ENCODE peak calls at places on chromosomes 2 and 18, in ten cellular contexts. B, F, G, N, Z, W, X, D, Y and U are unnamed samples.

GRCh38 chr2:170524828-170525565 is 190.1 kb upstream of the SP5 start:
- DNase-seq in D (peak), Z (no peak), X (no peak), G (no peak), N (peak), Y (no peak), B (no peak), W (no peak), F (no peak), U (no peak)

GRCh38 chr2:114797942-114798341 is 355.5 kb downstream of the DPP10 start:
- DNase-seq in D (no peak), Y (no peak), G (no peak), B (no peak), W (no peak), Z (no peak), X (no peak), N (no peak), F (no peak), U (no peak)

GRCh38 chr2:41899189-41899588 is 148.6 kb upstream of the PKDCC start:
- DNase-seq in G (no peak), B (no peak), X (no peak), F (no peak), N (no peak), Y (no peak), W (no peak), Z (no peak), D (peak), U (no peak)

GRCh38 chr18:23964282-23965238 is 50.0 kb upstream of the TTC39C start:
- DNase-seq in F (peak), X (no peak), W (no peak), B (peak), Y (peak), D (no peak), G (no peak), Z (peak), N (no peak), U (no peak)

GRCh38 chr18:37742436-37742835 is 176.8 kb upstream of the CELF4 start:
- DNase-seq in D (no peak), F (no peak), X (no peak), Z (no peak), W (no peak), B (no peak), G (no peak), N (no peak), Y (peak), U (peak)

GRCh38 chr18:23585007-23585871 is 1.1 kb downstream of the NPC1 start:
- DNase-seq in G (no peak), Y (peak), B (peak), Z (peak), N (peak), F (peak), X (peak), D (peak), W (no peak), U (peak)

GRCh38 chr2:68911714-68912510 is 40.7 kb upstream of the BMP10 start:
- DNase-seq in N (no peak), Y (no peak), W (no peak), D (no peak), G (no peak), Z (no peak), X (no peak), B (peak), F (no peak), U (no peak)

GRCh38 chr2:10982931-10983701 is 71.4 kb downstream of the KCNF1 start:
- DNase-seq in D (no peak), W (peak), N (no peak), X (no peak), Z (peak), G (no peak), Y (no peak), B (no peak), F (no peak), U (no peak)

GRCh38 chr18:60649107-60649506 is 276.5 kb upstream of the MC4R start:
- DNase-seq in B (no peak), X (peak), Y (no peak), N (no peak), W (no peak), G (no peak), D (no peak), Z (no peak), F (no peak), U (no peak)

GRCh38 chr18:23114171-23114881 is 21.0 kb upstream of the CABLES1 start:
- DNase-seq in W (no peak), D (no peak), B (no peak), F (no peak), Z (no peak), G (peak), Y (no peak), N (peak), X (no peak), U (no peak)

GRCh38 chr2:33372940-33373553 is 103.4 kb upstream of the RASGRP3 start:
- DNase-seq in F (peak), Z (peak), G (peak), W (no peak), D (no peak), Y (peak), N (peak), B (peak), X (no peak), U (peak)

GRCh38 chr2:235305678-235306077 is 188.2 kb upstream of the AGAP1 start:
- DNase-seq in W (no peak), Z (no peak), Y (no peak), N (no peak), G (no peak), F (no peak), B (no peak), D (no peak), X (no peak), U (no peak)

GRCh38 chr2:159982270-159982669 is 80.1 kb downstream of the PLA2R1 start:
- DNase-seq in X (no peak), Y (no peak), D (peak), Z (no peak), G (peak), W (no peak), B (peak), N (peak), F (no peak), U (no peak)

GRCh38 chr2:133326651-133327397 is 241.4 kb downstream of the NCKAP5 start:
- DNase-seq in D (peak), X (no peak), Z (no peak), B (no peak), N (no peak), Y (peak), F (no peak), W (no peak), G (no peak), U (no peak)

GRCh38 chr2:192059226-192059625 is 135.5 kb downstream of the TMEFF2 start:
- DNase-seq in F (no peak), D (no peak), G (no peak), W (no peak), X (no peak), Z (no peak), N (no peak), Y (no peak), B (no peak), U (no peak)

GRCh38 chr2:80869858-80870438 is 565.4 kb upstream of the LRRTM1 start:
- DNase-seq in Z (no peak), W (no peak), B (no peak), F (no peak), D (no peak), G (no peak), Y (no peak), N (no peak), X (no peak), U (no peak)

DNA sequence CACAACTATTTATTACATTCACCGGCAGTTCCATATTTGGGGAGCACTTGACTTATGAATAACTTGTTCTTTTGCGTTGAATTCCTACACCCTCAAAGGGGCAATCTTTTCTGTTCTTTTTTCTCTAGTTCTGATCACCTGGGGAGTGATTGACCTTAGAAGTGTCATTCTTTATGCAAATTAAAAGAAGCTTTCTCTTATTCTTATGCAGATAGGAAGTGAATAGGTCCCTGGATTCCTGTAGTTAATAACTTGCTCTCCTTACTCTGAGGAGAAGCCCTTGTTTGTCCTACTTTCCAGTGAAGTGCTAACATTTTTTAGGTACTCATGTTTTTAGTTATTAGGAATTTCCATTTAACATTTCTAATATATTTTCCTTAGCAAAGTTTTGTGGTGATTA is 569.8 kb upstream of the LRRTM1 start:
- DNase-seq in Y (peak), X (no peak), N (no peak), B (no peak), W (no peak), G (no peak), Z (no peak), D (no peak), F (no peak), U (peak)
- H3K4me3 ChIP-seq in Y (peak), X (no peak), N (no peak), B (no peak), W (no peak), G (no peak), Z (no peak), D (no peak), F (no peak), U (no peak)

DNA sequence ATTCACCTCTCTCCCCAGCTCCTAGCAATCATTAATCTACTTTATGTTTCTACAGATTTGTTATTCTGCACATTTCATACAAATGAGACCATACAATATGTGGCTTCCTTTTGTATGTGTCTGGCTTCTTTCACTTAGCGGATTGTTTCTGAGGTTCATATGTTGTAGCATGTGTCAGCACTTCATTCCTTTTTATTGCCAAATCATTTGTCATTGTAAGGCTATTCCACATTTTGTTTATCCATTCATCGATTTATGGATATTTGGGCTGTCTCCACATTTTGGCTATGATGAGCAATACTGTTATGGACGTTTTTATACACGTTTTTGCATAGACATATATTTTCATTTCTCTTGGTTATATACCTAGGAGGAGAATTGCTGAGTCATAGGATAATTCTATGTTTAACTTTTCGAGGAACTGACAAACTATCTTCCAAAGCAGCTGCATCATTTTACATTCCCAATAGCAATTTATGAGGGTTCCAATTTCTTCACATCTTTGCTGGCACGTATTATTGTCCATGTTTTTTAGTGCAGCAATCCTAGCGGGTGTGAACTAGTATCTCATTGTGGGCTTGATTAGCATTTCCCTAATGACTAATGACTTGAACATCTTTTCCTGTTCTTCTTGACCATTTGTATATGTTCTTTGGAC is 48.1 kb upstream of the TBC1D8 start:
- DNase-seq in N (peak), F (no peak), Y (no peak), G (no peak), Z (no peak), D (peak), B (no peak), X (no peak), W (no peak), U (no peak)
- H3K4me3 ChIP-seq in N (no peak), F (no peak), Y (no peak), G (no peak), Z (no peak), D (no peak), B (no peak), X (no peak), W (no peak), U (no peak)

DNA sequence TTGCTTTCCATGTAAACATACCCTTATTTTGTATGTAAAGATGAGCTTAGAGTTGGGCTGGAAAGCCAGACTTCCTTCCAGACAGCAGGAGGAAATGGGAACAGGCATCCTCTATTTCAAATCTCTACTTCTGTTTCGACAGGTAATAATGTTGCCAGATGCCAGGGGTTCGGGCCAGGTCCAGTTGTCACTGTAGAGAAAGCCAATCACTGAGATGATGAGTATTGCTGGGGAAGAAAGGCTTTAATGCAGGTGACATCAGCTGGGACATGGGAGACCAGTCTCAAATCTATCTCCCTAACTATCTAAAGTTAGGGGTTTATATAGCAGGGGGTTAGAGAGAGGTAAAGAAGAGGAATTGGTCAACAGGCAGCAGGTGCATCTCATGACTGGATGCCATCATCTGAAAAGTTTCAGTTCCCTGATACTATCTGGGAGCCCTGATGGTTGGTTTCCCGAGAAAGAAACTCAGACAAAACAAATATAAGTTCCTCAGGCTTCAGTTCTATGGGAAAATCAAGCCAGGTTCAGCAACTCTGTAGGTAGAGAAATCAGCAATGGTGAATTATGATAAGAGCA is 9.3 kb upstream of the MTCL1 start:
- DNase-seq in D (no peak), Z (no peak), B (no peak), N (no peak), W (no peak), Y (no peak), X (no peak), G (no peak), F (peak), U (no peak)
- H3K4me3 ChIP-seq in D (no peak), Z (no peak), B (no peak), N (no peak), W (no peak), Y (no peak), X (no peak), G (no peak), F (peak), U (no peak)

GRCh38 chr2:138782378-138782777 is 2.2 kb upstream of the NXPH2 start:
- DNase-seq in B (no peak), W (no peak), D (no peak), Y (no peak), F (no peak), G (no peak), N (no peak), Z (no peak), X (no peak), U (no peak)

GRCh38 chr2:138779451-138780440 is at the start of gene NXPH2:
- DNase-seq in G (no peak), B (no peak), F (no peak), Z (no peak), N (peak), D (no peak), W (no peak), Y (peak), X (peak), U (peak)

GRCh38 chr2:138777996-138778395 is 2.2 kb downstream of the NXPH2 start:
- DNase-seq in F (no peak), G (no peak), Y (peak), Z (no peak), D (peak), X (no peak), W (no peak), B (no peak), N (no peak), U (peak)

GRCh38 chr2:138780908-138781307 is 718 bp upstream of the NXPH2 start:
- DNase-seq in G (no peak), D (no peak), N (no peak), Z (no peak), X (no peak), B (no peak), F (no peak), W (no peak), Y (peak), U (no peak)

GRCh38 chr2:138780451-138780880 is 276 bp upstream of the NXPH2 start:
- DNase-seq in W (no peak), B (no peak), F (no peak), N (no peak), G (no peak), Z (no peak), X (peak), D (no peak), Y (peak), U (peak)
- H3K4me3 ChIP-seq in W (peak), B (no peak), F (no peak), N (no peak), G (peak), Z (no peak), X (no peak), D (no peak), Y (peak), U (peak)

GRCh38 chr2:176083796-176084261 is at the start of gene EVX2:
- DNase-seq in Y (peak), D (no peak), N (no peak), F (no peak), G (no peak), X (no peak), W (no peak), B (no peak), Z (no peak), U (peak)

GRCh38 chr2:176081451-176081992 is 2.2 kb downstream of the EVX2 start:
- DNase-seq in D (no peak), B (no peak), Y (no peak), X (no peak), W (no peak), N (no peak), F (no peak), G (no peak), Z (no peak), U (no peak)

GRCh38 chr2:176082885-176083731 is 654 bp downstream of the EVX2 start:
- DNase-seq in D (no peak), Y (peak), G (no peak), Z (peak), B (no peak), F (no peak), N (no peak), W (no peak), X (no peak), U (peak)

GRCh38 chr2:176080540-176081355 is 3.0 kb downstream of the EVX2 start:
- DNase-seq in D (no peak), W (no peak), B (no peak), N (no peak), Z (no peak), X (no peak), F (no peak), G (no peak), Y (peak), U (peak)

DNA sequence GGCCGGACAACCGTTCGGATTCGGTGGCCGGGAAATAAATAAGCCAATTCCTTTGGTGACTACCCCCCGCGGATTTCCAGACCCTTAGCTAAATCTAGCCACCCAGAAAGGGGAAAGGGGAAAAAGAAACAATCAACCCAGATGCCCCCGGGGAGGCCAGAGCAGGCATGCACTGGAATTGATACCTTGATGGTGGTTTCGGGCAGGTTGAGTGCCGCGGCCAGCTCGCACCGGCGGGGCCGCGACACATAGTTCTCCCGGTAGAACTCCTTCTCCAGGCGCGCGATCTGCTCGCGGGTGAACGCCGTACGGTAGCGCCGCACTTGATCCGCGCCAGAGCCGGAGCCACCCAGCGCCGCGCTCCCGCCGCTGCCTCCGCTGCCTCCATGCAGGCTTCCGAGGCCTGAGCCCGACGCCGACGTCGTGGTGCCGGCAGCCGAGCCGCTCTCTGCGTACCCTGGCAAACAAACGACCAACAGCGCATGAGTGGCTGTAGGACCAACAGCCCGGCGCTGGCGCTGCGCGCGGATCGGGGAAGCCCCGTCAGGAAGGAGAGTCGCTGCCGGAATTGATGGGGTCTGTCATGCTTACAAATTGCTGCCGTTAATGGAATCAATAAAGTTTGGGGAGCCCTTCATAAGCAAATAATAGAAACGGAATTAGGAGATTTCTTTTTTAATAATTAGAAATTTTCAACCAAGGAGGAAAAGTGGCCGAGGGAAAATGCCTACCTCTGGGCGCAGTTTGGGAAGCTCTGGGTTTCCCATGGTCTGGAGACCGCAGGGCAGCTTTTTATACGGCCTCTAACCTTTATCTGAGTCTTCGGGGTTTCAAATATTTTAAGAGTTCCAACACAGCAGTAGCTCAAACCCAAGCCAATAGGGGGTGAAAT is 1.5 kb downstream of the EVX2 start:
- DNase-seq in Z (peak), W (no peak), N (no peak), Y (peak), G (no peak), X (no peak), D (no peak), F (no peak), B (no peak), U (peak)
- H3K4me3 ChIP-seq in Z (no peak), W (no peak), N (no peak), Y (peak), G (no peak), X (no peak), D (no peak), F (no peak), B (no peak), U (no peak)

GRCh38 chr2:98637401-98638144 is 29.2 kb downstream of the UNC50 start:
- DNase-seq in W (no peak), F (no peak), G (no peak), Y (no peak), B (no peak), D (no peak), Z (no peak), N (no peak), X (peak), U (no peak)
- H3K4me3 ChIP-seq in W (no peak), F (no peak), G (no peak), Y (no peak), B (no peak), D (no peak), Z (no peak), N (no peak), X (no peak), U (no peak)

GRCh38 chr2:218001629-218002028 is 1.2 kb downstream of the TNS1 start:
- DNase-seq in N (no peak), Z (no peak), G (peak), Y (no peak), B (no peak), D (peak), F (no peak), W (no peak), X (no peak), U (peak)
- H3K4me3 ChIP-seq in N (peak), Z (peak), G (peak), Y (no peak), B (no peak), D (peak), F (no peak), W (no peak), X (no peak), U (no peak)

GRCh38 chr2:230758566-230759480 is 46.2 kb downstream of the CAB39 start:
- DNase-seq in X (no peak), N (peak), B (peak), Z (no peak), W (no peak), G (no peak), D (peak), Y (no peak), F (no peak), U (no peak)

GRCh38 chr2:230749111-230749510 is 36.5 kb downstream of the CAB39 start:
- DNase-seq in Z (no peak), G (no peak), X (no peak), D (peak), B (no peak), Y (no peak), W (no peak), F (no peak), N (peak), U (no peak)

GRCh38 chr2:230751062-230751461 is 38.4 kb downstream of the CAB39 start:
- DNase-seq in X (no peak), D (peak), B (no peak), G (no peak), Y (no peak), Z (no peak), F (no peak), N (peak), W (no peak), U (no peak)

GRCh38 chr2:230757476-230757875 is 44.8 kb downstream of the CAB39 start:
- DNase-seq in F (no peak), N (no peak), G (no peak), W (no peak), Y (no peak), Z (no peak), D (peak), B (no peak), X (no peak), U (no peak)

GRCh38 chr2:230754200-230754599 is 41.6 kb downstream of the CAB39 start:
- DNase-seq in N (no peak), Y (no peak), F (no peak), W (no peak), B (no peak), D (no peak), G (no peak), Z (no peak), X (no peak), U (no peak)
- H3K4me3 ChIP-seq in N (no peak), Y (no peak), F (no peak), W (no peak), B (no peak), D (no peak), G (no peak), Z (no peak), X (no peak), U (no peak)